ENCODE peak calls at places on chromosomes 5 and 9, in nine cellular contexts. One of them, this sample, is unnamed.
A peak's percentile ranks its signal among the peaks of the same experiment; 100 is the strongest.

GRCh38 chr9:85431396-85432102 is 310.2 kb downstream of the AGTPBP1 start:
- DNase-seq in brain microvascular endothelial cell: no peak
- DNase-seq in PC-9: no peak
- DNase-seq in heart right ventricle: no peak
- DNase-seq in mesenchymal stem cell: peak; percentile 43
- DNase-seq in heart left ventricle: no peak
- DNase-seq in aorta: no peak
- DNase-seq in PC-3: peak; percentile 89
- DNase-seq in colonic mucosa: no peak
- DNase-seq in this sample: no peak

GRCh38 chr5:100148239-100148638 is 386.9 kb upstream of the FAM174A start:
- DNase-seq in brain microvascular endothelial cell: no peak
- DNase-seq in PC-9: no peak
- DNase-seq in heart right ventricle: no peak
- DNase-seq in mesenchymal stem cell: no peak
- DNase-seq in heart left ventricle: no peak
- DNase-seq in aorta: no peak
- DNase-seq in PC-3: no peak
- DNase-seq in colonic mucosa: no peak
- DNase-seq in this sample: no peak

GRCh38 chr5:23007226-23007625 is 154.1 kb upstream of the CDH12 start:
- DNase-seq in brain microvascular endothelial cell: no peak
- DNase-seq in PC-9: no peak
- DNase-seq in heart right ventricle: no peak
- DNase-seq in mesenchymal stem cell: peak; percentile 14
- DNase-seq in heart left ventricle: no peak
- DNase-seq in aorta: no peak
- DNase-seq in PC-3: no peak
- DNase-seq in colonic mucosa: no peak
- DNase-seq in this sample: no peak

GRCh38 chr5:167513383-167513782 is 778.1 kb upstream of the WWC1 start:
- DNase-seq in brain microvascular endothelial cell: no peak
- DNase-seq in PC-9: no peak
- DNase-seq in heart right ventricle: no peak
- DNase-seq in mesenchymal stem cell: no peak
- DNase-seq in heart left ventricle: no peak
- DNase-seq in aorta: no peak
- DNase-seq in PC-3: no peak
- DNase-seq in colonic mucosa: no peak
- DNase-seq in this sample: no peak

GRCh38 chr5:13860176-13860575 is 84.3 kb downstream of the DNAH5 start:
- DNase-seq in brain microvascular endothelial cell: no peak
- DNase-seq in PC-9: no peak
- DNase-seq in heart right ventricle: no peak
- DNase-seq in mesenchymal stem cell: no peak
- DNase-seq in heart left ventricle: no peak
- DNase-seq in aorta: no peak
- DNase-seq in PC-3: no peak
- DNase-seq in colonic mucosa: no peak
- DNase-seq in this sample: no peak

GRCh38 chr5:172690258-172691075 is 49.4 kb downstream of the NEURL1B start:
- DNase-seq in brain microvascular endothelial cell: no peak
- DNase-seq in PC-9: no peak
- DNase-seq in heart right ventricle: peak; percentile 54
- DNase-seq in mesenchymal stem cell: no peak
- DNase-seq in heart left ventricle: no peak
- DNase-seq in aorta: no peak
- DNase-seq in PC-3: no peak
- DNase-seq in colonic mucosa: no peak
- DNase-seq in this sample: peak; percentile 84

GRCh38 chr9:22813520-22813919 is 366.9 kb downstream of the DMRTA1 start:
- DNase-seq in brain microvascular endothelial cell: no peak
- DNase-seq in PC-9: no peak
- DNase-seq in heart right ventricle: no peak
- DNase-seq in mesenchymal stem cell: peak; percentile 6
- DNase-seq in heart left ventricle: no peak
- DNase-seq in aorta: no peak
- DNase-seq in PC-3: no peak
- DNase-seq in colonic mucosa: no peak
- DNase-seq in this sample: peak; percentile 47

GRCh38 chr5:174231961-174232487 is 186.5 kb downstream of the NSG2 start:
- DNase-seq in brain microvascular endothelial cell: no peak
- DNase-seq in PC-9: no peak
- DNase-seq in heart right ventricle: no peak
- DNase-seq in mesenchymal stem cell: no peak
- DNase-seq in heart left ventricle: no peak
- DNase-seq in aorta: no peak
- DNase-seq in PC-3: no peak
- DNase-seq in colonic mucosa: no peak
- DNase-seq in this sample: no peak

GRCh38 chr9:137720571-137721110 is 101.8 kb downstream of the EHMT1 start:
- DNase-seq in brain microvascular endothelial cell: no peak
- DNase-seq in PC-9: no peak
- DNase-seq in heart right ventricle: no peak
- DNase-seq in mesenchymal stem cell: no peak
- DNase-seq in heart left ventricle: no peak
- DNase-seq in aorta: no peak
- DNase-seq in PC-3: no peak
- DNase-seq in colonic mucosa: no peak
- DNase-seq in this sample: peak; percentile 72

GRCh38 chr5:114101153-114101552 is 260.7 kb upstream of the KCNN2 start:
- DNase-seq in brain microvascular endothelial cell: peak; percentile 67
- DNase-seq in PC-9: peak; percentile 35
- DNase-seq in heart right ventricle: no peak
- DNase-seq in mesenchymal stem cell: peak; percentile 67
- DNase-seq in heart left ventricle: peak; percentile 18
- DNase-seq in aorta: no peak
- DNase-seq in PC-3: peak; percentile 64
- DNase-seq in colonic mucosa: peak; percentile 22
- DNase-seq in this sample: no peak

GRCh38 chr9:120839146-120839545 is 3.6 kb downstream of the PSMD5 start:
- DNase-seq in brain microvascular endothelial cell: no peak
- DNase-seq in PC-9: no peak
- DNase-seq in heart right ventricle: no peak
- DNase-seq in mesenchymal stem cell: peak; percentile 51
- DNase-seq in heart left ventricle: no peak
- DNase-seq in aorta: no peak
- DNase-seq in PC-3: peak; percentile 13
- DNase-seq in colonic mucosa: no peak
- DNase-seq in this sample: no peak

GRCh38 chr9:14383815-14384214 is 69.9 kb upstream of the NFIB start:
- DNase-seq in brain microvascular endothelial cell: no peak
- DNase-seq in PC-9: no peak
- DNase-seq in heart right ventricle: no peak
- DNase-seq in mesenchymal stem cell: no peak
- DNase-seq in heart left ventricle: no peak
- DNase-seq in aorta: no peak
- DNase-seq in PC-3: no peak
- DNase-seq in colonic mucosa: no peak
- DNase-seq in this sample: no peak

GRCh38 chr5:6087576-6087975 is 290.8 kb downstream of the MED10 start:
- DNase-seq in brain microvascular endothelial cell: no peak
- DNase-seq in PC-9: no peak
- DNase-seq in heart right ventricle: no peak
- DNase-seq in mesenchymal stem cell: no peak
- DNase-seq in heart left ventricle: no peak
- DNase-seq in aorta: no peak
- DNase-seq in PC-3: no peak
- DNase-seq in colonic mucosa: no peak
- DNase-seq in this sample: no peak

GRCh38 chr9:107394264-107394663 is 95.3 kb downstream of the KLF4 start:
- DNase-seq in brain microvascular endothelial cell: no peak
- DNase-seq in PC-9: no peak
- DNase-seq in heart right ventricle: no peak
- DNase-seq in mesenchymal stem cell: no peak
- DNase-seq in heart left ventricle: no peak
- DNase-seq in aorta: no peak
- DNase-seq in PC-3: no peak
- DNase-seq in colonic mucosa: no peak
- DNase-seq in this sample: no peak

GRCh38 chr9:74497750-74498615 is 848 bp downstream of the RORB start:
- DNase-seq in brain microvascular endothelial cell: no peak
- DNase-seq in PC-9: no peak
- DNase-seq in heart right ventricle: peak; percentile 14
- DNase-seq in mesenchymal stem cell: peak; percentile 13
- DNase-seq in heart left ventricle: peak; percentile 18
- DNase-seq in aorta: peak; percentile 49
- DNase-seq in PC-3: no peak
- DNase-seq in colonic mucosa: no peak
- DNase-seq in this sample: peak; percentile 90

DNA sequence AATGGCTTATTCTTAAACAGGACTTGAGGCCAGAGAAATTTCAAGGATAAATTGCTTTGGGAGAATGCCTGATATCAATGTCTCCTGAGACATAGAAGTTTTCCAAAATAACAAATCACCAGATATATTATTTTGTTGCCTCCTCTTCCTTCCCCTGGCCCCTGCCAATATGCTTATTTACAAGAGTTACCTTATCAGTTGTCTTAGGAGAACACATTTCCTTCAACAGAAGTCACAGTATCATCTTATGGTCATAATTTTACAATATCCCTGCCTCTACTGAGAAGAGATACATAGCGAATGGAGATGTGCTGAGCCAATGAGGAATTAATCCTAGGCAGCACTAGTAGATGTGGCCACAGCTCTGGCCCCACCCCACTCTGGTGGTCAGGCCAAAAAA is 43.1 kb downstream of the TMEM252 start:
- DNase-seq in brain microvascular endothelial cell: no peak
- DNase-seq in PC-9: no peak
- DNase-seq in heart right ventricle: no peak
- DNase-seq in mesenchymal stem cell: no peak
- DNase-seq in heart left ventricle: no peak
- DNase-seq in aorta: no peak
- DNase-seq in PC-3: no peak
- DNase-seq in colonic mucosa: no peak
- DNase-seq in this sample: no peak
- H3K27ac ChIP-seq in brain microvascular endothelial cell: no peak overlapping the region
- H3K27ac ChIP-seq in PC-9: no peak overlapping the region
- H3K27ac ChIP-seq in heart right ventricle: no peak overlapping the region
- H3K27ac ChIP-seq in mesenchymal stem cell: no peak overlapping the region
- H3K27ac ChIP-seq in heart left ventricle: no peak overlapping the region
- H3K27ac ChIP-seq in aorta: peak overlapping the region; percentile 54
- H3K27ac ChIP-seq in PC-3: no peak overlapping the region
- H3K27ac ChIP-seq in colonic mucosa: no peak overlapping the region
- H3K27ac ChIP-seq in this sample: no peak overlapping the region

DNA sequence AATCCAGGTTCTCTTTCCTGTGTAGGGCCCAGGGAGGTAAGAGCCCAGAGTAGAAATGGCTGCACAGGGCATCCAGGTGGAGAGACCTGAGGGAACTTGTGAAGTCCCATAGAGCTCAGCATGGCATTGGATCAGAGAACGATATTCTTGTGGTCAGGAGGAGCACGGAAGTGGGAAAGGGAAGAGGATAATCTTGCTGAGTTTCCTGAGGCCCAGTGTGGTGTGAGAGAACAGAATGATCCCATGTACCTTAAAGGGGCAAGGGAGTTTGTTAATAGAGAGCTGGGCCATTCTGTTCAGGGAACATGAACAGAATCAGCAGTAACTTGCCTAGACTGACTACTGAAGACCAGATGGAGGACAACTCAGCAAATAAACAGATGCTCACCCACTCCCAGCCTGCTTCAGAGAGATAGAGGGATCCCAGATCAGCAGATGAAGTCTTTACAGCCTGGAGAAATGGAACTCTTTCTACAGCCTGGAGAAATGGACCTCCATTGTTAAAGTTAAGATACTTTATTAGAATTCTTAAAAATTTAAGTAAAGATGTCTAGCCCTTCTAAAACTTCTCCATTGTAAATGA is 119.7 kb upstream of the ELL2 start:
- DNase-seq in brain microvascular endothelial cell: no peak
- DNase-seq in PC-9: no peak
- DNase-seq in heart right ventricle: no peak
- DNase-seq in mesenchymal stem cell: peak; percentile 28
- DNase-seq in heart left ventricle: no peak
- DNase-seq in aorta: no peak
- DNase-seq in PC-3: no peak
- DNase-seq in colonic mucosa: no peak
- DNase-seq in this sample: no peak
- H3K27ac ChIP-seq in brain microvascular endothelial cell: peak overlapping the region; percentile 7
- H3K27ac ChIP-seq in PC-9: peak overlapping the region; percentile 87
- H3K27ac ChIP-seq in heart right ventricle: no peak overlapping the region
- H3K27ac ChIP-seq in mesenchymal stem cell: no peak overlapping the region
- H3K27ac ChIP-seq in heart left ventricle: no peak overlapping the region
- H3K27ac ChIP-seq in aorta: no peak overlapping the region
- H3K27ac ChIP-seq in PC-3: peak overlapping the region; percentile 69
- H3K27ac ChIP-seq in colonic mucosa: no peak overlapping the region
- H3K27ac ChIP-seq in this sample: peak overlapping the region; percentile 8

GRCh38 chr9:126318858-126319257 is 7.8 kb upstream of the MVB12B start:
- DNase-seq in brain microvascular endothelial cell: no peak
- DNase-seq in PC-9: no peak
- DNase-seq in heart right ventricle: no peak
- DNase-seq in mesenchymal stem cell: no peak
- DNase-seq in heart left ventricle: no peak
- DNase-seq in aorta: no peak
- DNase-seq in PC-3: no peak
- DNase-seq in colonic mucosa: no peak
- DNase-seq in this sample: no peak

GRCh38 chr9:126320158-126320922 is 6.3 kb upstream of the MVB12B start:
- DNase-seq in brain microvascular endothelial cell: no peak
- DNase-seq in PC-9: no peak
- DNase-seq in heart right ventricle: no peak
- DNase-seq in mesenchymal stem cell: no peak
- DNase-seq in heart left ventricle: no peak
- DNase-seq in aorta: no peak
- DNase-seq in PC-3: no peak
- DNase-seq in colonic mucosa: no peak
- DNase-seq in this sample: no peak

GRCh38 chr9:126316085-126316655 is 10.5 kb upstream of the MVB12B start:
- DNase-seq in brain microvascular endothelial cell: no peak
- DNase-seq in PC-9: no peak
- DNase-seq in heart right ventricle: no peak
- DNase-seq in mesenchymal stem cell: no peak
- DNase-seq in heart left ventricle: no peak
- DNase-seq in aorta: no peak
- DNase-seq in PC-3: no peak
- DNase-seq in colonic mucosa: no peak
- DNase-seq in this sample: no peak

GRCh38 chr9:126319651-126320050 is 7.0 kb upstream of the MVB12B start:
- DNase-seq in brain microvascular endothelial cell: no peak
- DNase-seq in PC-9: no peak
- DNase-seq in heart right ventricle: no peak
- DNase-seq in mesenchymal stem cell: no peak
- DNase-seq in heart left ventricle: no peak
- DNase-seq in aorta: no peak
- DNase-seq in PC-3: no peak
- DNase-seq in colonic mucosa: no peak
- DNase-seq in this sample: no peak

GRCh38 chr9:126317513-126317912 is 9.1 kb upstream of the MVB12B start:
- DNase-seq in brain microvascular endothelial cell: no peak
- DNase-seq in PC-9: no peak
- DNase-seq in heart right ventricle: no peak
- DNase-seq in mesenchymal stem cell: no peak
- DNase-seq in heart left ventricle: no peak
- DNase-seq in aorta: peak; percentile 53
- DNase-seq in PC-3: peak; percentile 41
- DNase-seq in colonic mucosa: peak; percentile 39
- DNase-seq in this sample: no peak
- H3K27ac ChIP-seq in brain microvascular endothelial cell: no peak overlapping the region
- H3K27ac ChIP-seq in PC-9: no peak overlapping the region
- H3K27ac ChIP-seq in heart right ventricle: no peak overlapping the region
- H3K27ac ChIP-seq in mesenchymal stem cell: no peak overlapping the region
- H3K27ac ChIP-seq in heart left ventricle: no peak overlapping the region
- H3K27ac ChIP-seq in aorta: no peak overlapping the region
- H3K27ac ChIP-seq in PC-3: no peak overlapping the region
- H3K27ac ChIP-seq in colonic mucosa: no peak overlapping the region
- H3K27ac ChIP-seq in this sample: no peak overlapping the region

GRCh38 chr9:33125441-33125840 is 41.7 kb downstream of the B4GALT1 start:
- DNase-seq in brain microvascular endothelial cell: no peak
- DNase-seq in PC-9: no peak
- DNase-seq in heart right ventricle: no peak
- DNase-seq in mesenchymal stem cell: no peak
- DNase-seq in heart left ventricle: no peak
- DNase-seq in aorta: no peak
- DNase-seq in PC-3: no peak
- DNase-seq in colonic mucosa: no peak
- DNase-seq in this sample: no peak
- H3K27ac ChIP-seq in brain microvascular endothelial cell: no peak overlapping the region
- H3K27ac ChIP-seq in PC-9: no peak overlapping the region
- H3K27ac ChIP-seq in heart right ventricle: peak overlapping the region; percentile 16
- H3K27ac ChIP-seq in mesenchymal stem cell: no peak overlapping the region
- H3K27ac ChIP-seq in heart left ventricle: peak overlapping the region; percentile 56
- H3K27ac ChIP-seq in aorta: no peak overlapping the region
- H3K27ac ChIP-seq in PC-3: no peak overlapping the region
- H3K27ac ChIP-seq in colonic mucosa: no peak overlapping the region
- H3K27ac ChIP-seq in this sample: peak overlapping the region; percentile 25